ENCODE peak calls at places on chromosome 5, in four cellular contexts. One of them, this sample, is unnamed.

GRCh38 chr5:16411235-16411634 is 54.4 kb downstream of the ZNF622 start:
- DNase-seq in CD8-positive, alpha-beta T cell: no peak
- DNase-seq in head of caudate nucleus: peak
- DNase-seq in activated CD4-positive, alpha-beta T cell treated with anti-CD3 and anti-CD28 coated beads, Interleukin-2, amount 50 U/mL, for 48 hours: no peak
- DNase-seq in this sample: no peak

GRCh38 chr5:106521701-106522100 is 1149.0 kb downstream of the EFNA5 start:
- DNase-seq in CD8-positive, alpha-beta T cell: no peak
- DNase-seq in head of caudate nucleus: no peak
- DNase-seq in activated CD4-positive, alpha-beta T cell treated with anti-CD3 and anti-CD28 coated beads, Interleukin-2, amount 50 U/mL, for 48 hours: no peak
- DNase-seq in this sample: peak

GRCh38 chr5:143653256-143653655 is 158.7 kb upstream of the HMHB1 start:
- DNase-seq in CD8-positive, alpha-beta T cell: no peak
- DNase-seq in head of caudate nucleus: no peak
- DNase-seq in activated CD4-positive, alpha-beta T cell treated with anti-CD3 and anti-CD28 coated beads, Interleukin-2, amount 50 U/mL, for 48 hours: peak
- DNase-seq in this sample: no peak

GRCh38 chr5:151199581-151200185 is 24.2 kb downstream of the CCDC69 start:
- DNase-seq in CD8-positive, alpha-beta T cell: no peak
- DNase-seq in head of caudate nucleus: no peak
- DNase-seq in activated CD4-positive, alpha-beta T cell treated with anti-CD3 and anti-CD28 coated beads, Interleukin-2, amount 50 U/mL, for 48 hours: peak
- DNase-seq in this sample: no peak

GRCh38 chr5:22651355-22651754 is 201.8 kb downstream of the CDH12 start:
- DNase-seq in CD8-positive, alpha-beta T cell: no peak
- DNase-seq in head of caudate nucleus: no peak
- DNase-seq in activated CD4-positive, alpha-beta T cell treated with anti-CD3 and anti-CD28 coated beads, Interleukin-2, amount 50 U/mL, for 48 hours: no peak
- DNase-seq in this sample: no peak

GRCh38 chr5:76582252-76583162 is 40.7 kb downstream of the F2RL2 start:
- DNase-seq in CD8-positive, alpha-beta T cell: no peak
- DNase-seq in head of caudate nucleus: no peak
- DNase-seq in activated CD4-positive, alpha-beta T cell treated with anti-CD3 and anti-CD28 coated beads, Interleukin-2, amount 50 U/mL, for 48 hours: peak
- DNase-seq in this sample: no peak

GRCh38 chr5:93582677-93583524 is at the start of gene NR2F1:
- DNase-seq in CD8-positive, alpha-beta T cell: no peak
- DNase-seq in head of caudate nucleus: no peak
- DNase-seq in activated CD4-positive, alpha-beta T cell treated with anti-CD3 and anti-CD28 coated beads, Interleukin-2, amount 50 U/mL, for 48 hours: no peak
- DNase-seq in this sample: peak

GRCh38 chr5:143279698-143280097 is 123.8 kb downstream of the NR3C1 start:
- DNase-seq in CD8-positive, alpha-beta T cell: no peak
- DNase-seq in head of caudate nucleus: no peak
- DNase-seq in activated CD4-positive, alpha-beta T cell treated with anti-CD3 and anti-CD28 coated beads, Interleukin-2, amount 50 U/mL, for 48 hours: no peak
- DNase-seq in this sample: no peak

GRCh38 chr5:102743900-102744299 is 11.2 kb upstream of the PAM start:
- DNase-seq in CD8-positive, alpha-beta T cell: no peak
- DNase-seq in head of caudate nucleus: no peak
- DNase-seq in activated CD4-positive, alpha-beta T cell treated with anti-CD3 and anti-CD28 coated beads, Interleukin-2, amount 50 U/mL, for 48 hours: no peak
- DNase-seq in this sample: no peak

GRCh38 chr5:1396029-1396816 is 49.0 kb downstream of the SLC6A3 start:
- DNase-seq in CD8-positive, alpha-beta T cell: no peak
- DNase-seq in head of caudate nucleus: no peak
- DNase-seq in activated CD4-positive, alpha-beta T cell treated with anti-CD3 and anti-CD28 coated beads, Interleukin-2, amount 50 U/mL, for 48 hours: no peak
- DNase-seq in this sample: no peak

GRCh38 chr5:141234109-141234508 is 11.0 kb downstream of the PCDHB14 start:
- DNase-seq in CD8-positive, alpha-beta T cell: no peak
- DNase-seq in head of caudate nucleus: no peak
- DNase-seq in activated CD4-positive, alpha-beta T cell treated with anti-CD3 and anti-CD28 coated beads, Interleukin-2, amount 50 U/mL, for 48 hours: no peak
- DNase-seq in this sample: peak

GRCh38 chr5:1137567-1138444 is 25.9 kb upstream of the SLC12A7 start:
- DNase-seq in CD8-positive, alpha-beta T cell: no peak
- DNase-seq in head of caudate nucleus: no peak
- DNase-seq in activated CD4-positive, alpha-beta T cell treated with anti-CD3 and anti-CD28 coated beads, Interleukin-2, amount 50 U/mL, for 48 hours: no peak
- DNase-seq in this sample: no peak

GRCh38 chr5:133612021-133612860 is at the start of gene FSTL4:
- DNase-seq in CD8-positive, alpha-beta T cell: no peak
- DNase-seq in head of caudate nucleus: peak
- DNase-seq in activated CD4-positive, alpha-beta T cell treated with anti-CD3 and anti-CD28 coated beads, Interleukin-2, amount 50 U/mL, for 48 hours: peak
- DNase-seq in this sample: peak

GRCh38 chr5:7395432-7396168 is at the start of gene ADCY2:
- DNase-seq in CD8-positive, alpha-beta T cell: no peak
- DNase-seq in head of caudate nucleus: no peak
- DNase-seq in activated CD4-positive, alpha-beta T cell treated with anti-CD3 and anti-CD28 coated beads, Interleukin-2, amount 50 U/mL, for 48 hours: no peak
- DNase-seq in this sample: no peak

GRCh38 chr5:179436321-179437122 is 91.3 kb upstream of the ADAMTS2 start:
- DNase-seq in CD8-positive, alpha-beta T cell: no peak
- DNase-seq in head of caudate nucleus: no peak
- DNase-seq in activated CD4-positive, alpha-beta T cell treated with anti-CD3 and anti-CD28 coated beads, Interleukin-2, amount 50 U/mL, for 48 hours: no peak
- DNase-seq in this sample: no peak

GRCh38 chr5:861442-862366 is 10.9 kb upstream of the ZDHHC11 start:
- DNase-seq in CD8-positive, alpha-beta T cell: no peak
- DNase-seq in head of caudate nucleus: no peak
- DNase-seq in activated CD4-positive, alpha-beta T cell treated with anti-CD3 and anti-CD28 coated beads, Interleukin-2, amount 50 U/mL, for 48 hours: no peak
- DNase-seq in this sample: no peak

GRCh38 chr5:169174923-169175322 is 126.0 kb downstream of the SLIT3 start:
- DNase-seq in CD8-positive, alpha-beta T cell: no peak
- DNase-seq in head of caudate nucleus: no peak
- DNase-seq in activated CD4-positive, alpha-beta T cell treated with anti-CD3 and anti-CD28 coated beads, Interleukin-2, amount 50 U/mL, for 48 hours: no peak
- DNase-seq in this sample: no peak

GRCh38 chr5:168869615-168870227 is 290.6 kb upstream of the PANK3 start:
- DNase-seq in CD8-positive, alpha-beta T cell: no peak
- DNase-seq in head of caudate nucleus: no peak
- DNase-seq in activated CD4-positive, alpha-beta T cell treated with anti-CD3 and anti-CD28 coated beads, Interleukin-2, amount 50 U/mL, for 48 hours: no peak
- DNase-seq in this sample: no peak

GRCh38 chr5:168951341-168951740 is 349.6 kb downstream of the SLIT3 start:
- DNase-seq in CD8-positive, alpha-beta T cell: no peak
- DNase-seq in head of caudate nucleus: no peak
- DNase-seq in activated CD4-positive, alpha-beta T cell treated with anti-CD3 and anti-CD28 coated beads, Interleukin-2, amount 50 U/mL, for 48 hours: no peak
- DNase-seq in this sample: no peak